ENCODE peak calls at places on chromosomes 13 and 19, in nine cellular contexts. U is CD4-positive, alpha-beta T cell; K is mucosa of descending colon; D is body of pancreas; O is progenitor cell of endocrine pancreas; G is NB4; F is neural progenitor cell; Y is colonic mucosa; T is fibroblast of the aortic adventitia. H is an unnamed sample.

GRCh38 chr13:21106089-21106488 is 44.7 kb upstream of the LATS2 start:
- DNase-seq in O (no peak), F (no peak), U (no peak), G (no peak), K (no peak), D (no peak), Y (no peak), T (no peak), H (no peak)

GRCh38 chr19:13069415-13070369 is 33.0 kb downstream of the LYL1 start:
- DNase-seq in F (no peak), O (no peak), K (no peak), U (no peak), D (no peak), T (peak), Y (no peak), G (no peak), H (no peak)

GRCh38 chr19:2145831-2146241 is 5.5 kb downstream of the AP3D1 start:
- DNase-seq in F (no peak), Y (no peak), T (no peak), K (no peak), G (no peak), D (no peak), O (no peak), U (no peak), H (no peak)

GRCh38 chr19:18308051-18308947 is 14.6 kb downstream of the LSM4 start:
- DNase-seq in Y (no peak), O (no peak), U (no peak), T (no peak), D (no peak), K (no peak), G (no peak), F (no peak), H (no peak)

GRCh38 chr19:29054886-29055675 is 157.9 kb downstream of the UQCRFS1 start:
- DNase-seq in D (no peak), U (no peak), Y (no peak), T (peak), O (no peak), F (no peak), G (no peak), K (no peak), H (no peak)

GRCh38 chr19:19538077-19538764 is at the start of gene CILP2:
- DNase-seq in K (peak), G (no peak), F (peak), O (peak), Y (peak), T (no peak), U (no peak), D (peak), H (peak)

GRCh38 chr13:112995395-112996091 is 26.5 kb downstream of the MCF2L start:
- DNase-seq in G (no peak), K (peak), D (no peak), O (no peak), T (no peak), Y (peak), F (no peak), U (no peak), H (no peak)

GRCh38 chr13:31050486-31051400 is 111.0 kb downstream of the HSPH1 start:
- DNase-seq in F (peak), G (no peak), U (no peak), T (peak), D (no peak), Y (no peak), O (no peak), K (no peak), H (no peak)

GRCh38 chr13:72953391-72953960 is 105.3 kb upstream of the KLF5 start:
- DNase-seq in G (no peak), D (peak), U (no peak), F (no peak), K (peak), O (no peak), T (no peak), Y (peak), H (no peak)

GRCh38 chr13:22618002-22618401 is 562.8 kb upstream of the SGCG start:
- DNase-seq in F (no peak), O (no peak), Y (no peak), D (no peak), U (no peak), T (no peak), K (no peak), G (no peak), H (no peak)

GRCh38 chr19:46372901-46373572 is 26.1 kb downstream of the PPP5C start:
- DNase-seq in G (peak), F (peak), K (no peak), O (no peak), U (no peak), T (peak), Y (no peak), D (peak), H (no peak)

GRCh38 chr19:40403262-40403984 is 9.8 kb downstream of the PRX start:
- DNase-seq in Y (peak), U (peak), K (peak), O (peak), T (peak), D (peak), G (peak), F (peak), H (peak)

GRCh38 chr13:113164492-113164891 is 6.0 kb downstream of the PROZ start:
- DNase-seq in F (no peak), Y (no peak), T (no peak), G (peak), K (no peak), U (no peak), D (no peak), O (no peak), H (no peak)

GRCh38 chr19:30084390-30084819 is 142.4 kb downstream of the URI1 start:
- DNase-seq in T (no peak), G (no peak), Y (no peak), K (peak), D (no peak), U (no peak), F (no peak), O (no peak), H (no peak)

GRCh38 chr19:17402982-17403855 is 2.2 kb downstream of the BST2 start:
- DNase-seq in T (no peak), U (peak), Y (no peak), G (peak), O (no peak), D (no peak), K (no peak), F (peak), H (peak)

GRCh38 chr19:45547965-45548609 is 36.5 kb downstream of the OPA3 start:
- DNase-seq in U (no peak), Y (peak), F (no peak), D (no peak), T (peak), G (no peak), O (no peak), K (peak), H (no peak)

GRCh38 chr13:107712145-107712544 is 503.2 kb downstream of the LIG4 start:
- DNase-seq in G (no peak), F (no peak), U (no peak), T (no peak), O (no peak), D (no peak), K (no peak), Y (no peak), H (no peak)

GRCh38 chr19:6271721-6272410 is 7.9 kb downstream of the MLLT1 start:
- DNase-seq in F (peak), T (peak), D (peak), O (no peak), Y (peak), G (no peak), U (no peak), K (peak), H (no peak)

GRCh38 chr13:53445682-53446081 is 417.1 kb downstream of the OLFM4 start:
- DNase-seq in D (no peak), U (no peak), T (no peak), K (no peak), O (no peak), F (no peak), Y (no peak), G (no peak), H (no peak)

GRCh38 chr13:30998548-30999140 is 66.2 kb downstream of the TEX26 start:
- DNase-seq in K (no peak), Y (no peak), D (no peak), G (no peak), O (no peak), U (no peak), F (peak), T (peak), H (no peak)

GRCh38 chr19:55410168-55410567 is 2.6 kb upstream of the UBE2S start:
- DNase-seq in T (no peak), O (no peak), K (no peak), Y (no peak), D (no peak), G (no peak), F (no peak), U (no peak), H (no peak)

GRCh38 chr19:41327076-41327475 is 17.1 kb downstream of the CCDC97 start:
- DNase-seq in T (no peak), Y (no peak), D (no peak), O (no peak), U (no peak), F (no peak), G (no peak), K (no peak), H (no peak)

GRCh38 chr13:106573279-106573831 is 5.4 kb upstream of the ARGLU1 start:
- DNase-seq in T (peak), Y (no peak), U (no peak), D (no peak), F (no peak), G (no peak), O (no peak), K (no peak), H (no peak)

GRCh38 chr19:13979224-13979623 is 26.9 kb downstream of the RFX1 start:
- DNase-seq in O (no peak), Y (no peak), U (no peak), K (no peak), T (no peak), G (no peak), F (peak), D (no peak), H (no peak)

GRCh38 chr13:99310382-99311031 is 3.3 kb upstream of the GPR183 start:
- DNase-seq in T (peak), G (peak), K (no peak), U (no peak), O (no peak), D (no peak), Y (no peak), F (no peak), H (no peak)

GRCh38 chr13:44374348-44374712 is 706 bp downstream of the SERP2 start:
- DNase-seq in T (no peak), U (no peak), K (no peak), O (no peak), G (no peak), F (no peak), Y (no peak), D (no peak), H (no peak)

GRCh38 chr19:13929956-13930355 is 8.3 kb downstream of the PODNL1 start:
- DNase-seq in O (no peak), F (no peak), U (no peak), T (no peak), G (no peak), K (no peak), Y (no peak), D (no peak), H (no peak)

GRCh38 chr19:54107876-54108490 is 5.3 kb downstream of the NDUFA3 start:
- DNase-seq in O (no peak), Y (no peak), D (peak), T (no peak), K (no peak), F (no peak), U (no peak), G (no peak), H (no peak)

GRCh38 chr13:23472189-23472588 is 38.7 kb upstream of the SACS start:
- DNase-seq in G (no peak), O (no peak), F (no peak), K (no peak), D (no peak), Y (no peak), U (no peak), T (peak), H (no peak)

GRCh38 chr19:460877-461609 is at the start of gene SHC2:
- DNase-seq in U (no peak), G (no peak), F (peak), D (peak), K (peak), T (no peak), Y (no peak), O (peak), H (peak)

GRCh38 chr19:15369594-15369891 is 10.0 kb downstream of the AKAP8 start:
- DNase-seq in Y (no peak), K (no peak), T (no peak), F (no peak), D (no peak), O (no peak), U (no peak), G (no peak), H (no peak)

GRCh38 chr13:73039201-73040108 is 19.4 kb upstream of the KLF5 start:
- DNase-seq in O (no peak), K (no peak), T (no peak), Y (no peak), G (no peak), F (no peak), U (no peak), D (no peak), H (no peak)

GRCh38 chr19:49420227-49420626 is 3.0 kb downstream of the PTH2 start:
- DNase-seq in F (no peak), D (no peak), G (no peak), T (no peak), O (no peak), U (no peak), K (no peak), Y (no peak), H (no peak)

GRCh38 chr19:48752511-48753365 is at the start of gene FUT1:
- DNase-seq in O (peak), T (no peak), F (peak), Y (peak), K (peak), D (peak), U (no peak), G (peak), H (peak)

GRCh38 chr19:7363225-7363624 is 14.5 kb downstream of the ARHGEF18 start:
- DNase-seq in F (no peak), D (no peak), G (no peak), Y (no peak), U (no peak), O (no peak), T (no peak), K (no peak), H (no peak)

GRCh38 chr19:7371001-7371400 is 22.3 kb downstream of the ARHGEF18 start:
- DNase-seq in O (no peak), Y (no peak), F (no peak), G (no peak), K (no peak), D (no peak), T (no peak), U (no peak), H (no peak)

GRCh38 chr19:7368456-7368855 is 19.7 kb downstream of the ARHGEF18 start:
- DNase-seq in T (no peak), F (no peak), D (no peak), U (no peak), G (no peak), Y (peak), O (no peak), K (no peak), H (no peak)

GRCh38 chr19:7370546-7370945 is 21.8 kb downstream of the ARHGEF18 start:
- DNase-seq in Y (no peak), G (no peak), O (no peak), U (no peak), T (no peak), D (no peak), F (no peak), K (no peak), H (no peak)

GRCh38 chr19:7366701-7367420 is 18.1 kb downstream of the ARHGEF18 start:
- DNase-seq in D (no peak), K (no peak), Y (peak), T (peak), G (peak), U (no peak), F (peak), O (no peak), H (no peak)
- TF ChIP-seq CTCF in D (peak), K (peak), Y (peak), T (peak), G (peak), U (peak), F (peak), O (peak), H (no peak)

GRCh38 chr13:110714798-110715394 is 1.4 kb downstream of the ING1 start:
- DNase-seq in Y (peak), O (peak), G (peak), T (peak), U (no peak), K (peak), D (peak), F (peak), H (peak)
- TF ChIP-seq CTCF in Y (no peak), O (no peak), G (no peak), T (peak), U (no peak), K (no peak), D (no peak), F (no peak), H (no peak)

DNA sequence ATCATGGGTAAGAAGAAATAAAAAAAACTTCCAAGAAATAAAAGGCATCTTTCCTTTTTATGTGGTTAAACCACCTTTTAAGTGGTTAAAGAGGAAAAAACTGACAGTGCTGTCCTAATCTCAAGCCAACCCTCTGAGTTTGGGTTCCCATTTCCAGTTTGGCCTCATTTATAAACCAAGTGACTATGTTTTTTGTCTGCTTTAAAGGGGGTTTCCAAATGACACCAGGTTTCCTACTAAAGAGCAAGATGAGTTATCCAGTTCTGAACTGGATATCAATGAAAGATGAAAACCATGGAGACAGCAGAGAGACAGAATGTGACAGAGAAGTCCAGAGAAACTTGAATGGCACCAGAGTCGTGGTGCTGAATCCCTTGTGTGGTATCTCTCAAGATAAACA is 251.5 kb downstream of the ABCC4 start:
- DNase-seq in G (no peak), T (no peak), Y (no peak), D (no peak), F (no peak), O (no peak), U (no peak), K (no peak), H (no peak)
- TF ChIP-seq CTCF in G (no peak), T (no peak), Y (no peak), D (no peak), F (no peak), O (no peak), U (no peak), K (no peak), H (no peak)

DNA sequence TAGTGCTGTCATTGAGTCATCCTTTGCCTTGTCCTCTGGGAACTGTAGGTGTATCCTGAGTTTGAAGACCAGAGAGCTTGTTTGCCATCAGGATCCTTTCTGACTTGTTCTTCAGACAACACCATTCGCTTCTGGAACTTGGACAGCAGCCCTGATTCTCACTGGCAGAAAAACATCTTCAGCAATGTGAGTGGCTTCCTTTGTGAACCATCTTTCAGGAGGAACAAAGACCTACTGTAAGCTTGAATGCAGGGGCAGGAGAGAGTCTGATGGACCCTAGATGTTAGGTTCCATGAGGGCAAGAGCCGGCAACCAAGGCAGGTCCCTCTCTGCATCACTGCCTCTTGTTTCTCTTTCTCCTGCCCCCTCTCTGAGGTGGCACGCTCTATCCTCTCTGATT is 26.7 kb downstream of the WDR62 start:
- DNase-seq in D (no peak), F (no peak), Y (no peak), T (peak), U (no peak), K (no peak), O (no peak), G (no peak), H (no peak)
- TF ChIP-seq CTCF in D (no peak), F (no peak), Y (no peak), T (no peak), U (no peak), K (no peak), O (no peak), G (no peak), H (no peak)

GRCh38 chr13:79185580-79185979 is 220.5 kb downstream of the RBM26 start:
- DNase-seq in D (no peak), Y (no peak), T (no peak), K (no peak), O (no peak), F (no peak), G (peak), U (no peak), H (no peak)
- TF ChIP-seq CTCF in D (no peak), Y (no peak), T (no peak), K (no peak), O (no peak), F (no peak), G (no peak), U (no peak), H (no peak)

GRCh38 chr19:33235269-33235995 is 9.8 kb upstream of the SLC7A10 start:
- DNase-seq in D (peak), G (peak), F (peak), Y (peak), K (peak), O (peak), U (peak), T (peak), H (peak)
- TF ChIP-seq CTCF in D (peak), G (peak), F (peak), Y (peak), K (peak), O (peak), U (peak), T (peak), H (peak)

DNA sequence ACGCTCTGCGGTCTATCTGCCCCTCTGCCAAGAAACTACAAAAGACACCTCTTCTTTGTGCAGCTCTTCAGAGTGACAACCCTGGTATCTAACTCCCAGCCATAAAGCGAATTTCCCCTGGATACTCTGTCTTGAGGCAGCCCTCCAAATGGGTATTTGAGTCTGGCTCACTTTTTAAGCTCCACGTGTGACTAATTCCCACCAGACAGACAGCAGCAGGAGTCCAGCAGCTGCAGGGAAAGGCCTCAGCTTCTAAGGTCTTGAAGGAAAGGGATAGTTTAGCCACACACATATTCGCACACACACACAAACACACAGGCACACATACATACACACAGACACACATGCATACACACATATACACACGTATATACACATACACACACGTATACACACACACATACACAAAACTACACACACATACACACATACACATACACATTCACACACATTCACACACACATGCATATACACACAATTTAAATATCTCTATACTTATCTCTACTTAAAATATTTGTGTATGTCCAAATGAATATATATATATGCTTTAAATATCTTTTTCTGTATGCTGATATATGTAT is 188.8 kb downstream of the TSHZ3 start:
- DNase-seq in F (no peak), O (no peak), K (no peak), U (no peak), G (no peak), D (no peak), T (peak), Y (no peak), H (no peak)
- TF ChIP-seq CTCF in F (no peak), O (no peak), K (no peak), U (no peak), G (no peak), D (no peak), T (no peak), Y (no peak), H (no peak)

H was measured in nephron progenitor cell.